ENCODE peak calls at places on chromosomes 4 and X, in four cellular contexts. E is HT-29; N is stimulated activated CD4-positive, alpha-beta T cell treated with anti-CD3 and anti-CD28 coated beads, TNF-alpha, amount 100 ng/mL, for 4 hours; I is A549. G is an unnamed sample.

GRCh38 chrX:38108364-38108763 is 102.0 kb downstream of the SYTL5 start:
- DNase-seq in E (no peak), N (no peak), I (no peak), G (no peak)

GRCh38 chr4:54556587-54556986 is 101.2 kb upstream of the KIT start:
- DNase-seq in N (no peak), E (no peak), I (no peak), G (no peak)

GRCh38 chrX:44873415-44874270 is 655 bp downstream of the KDM6A start:
- DNase-seq in I (peak), N (no peak), E (peak), G (peak)

GRCh38 chr4:15354790-15355418 is 72.9 kb upstream of the C1QTNF7 start:
- DNase-seq in I (no peak), N (no peak), E (no peak), G (no peak)

GRCh38 chr4:8343967-8344331 is 74.4 kb downstream of the HTRA3 start:
- DNase-seq in N (no peak), E (no peak), I (no peak), G (no peak)

GRCh38 chrX:9166566-9166909 is 132.6 kb upstream of the FAM9B start:
- DNase-seq in E (peak), N (no peak), I (peak), G (no peak)

GRCh38 chr4:22220965-22221364 is 272.4 kb upstream of the KCNIP4 start:
- DNase-seq in N (no peak), I (no peak), E (no peak), G (no peak)

GRCh38 chr4:53914313-53915016 is 149.9 kb downstream of the CHIC2 start:
- DNase-seq in E (no peak), I (peak), N (no peak), G (no peak)

GRCh38 chr4:78652282-78652876 is 100.8 kb downstream of the ANXA3 start:
- DNase-seq in N (no peak), I (no peak), E (no peak), G (peak)

GRCh38 chrX:19748898-19749680 is 138.3 kb downstream of the SH3KBP1 start:
- DNase-seq in N (no peak), I (no peak), E (no peak), G (no peak)

GRCh38 chr4:170198742-170199141 is 109.0 kb upstream of the AADAT start:
- DNase-seq in I (no peak), N (no peak), E (peak), G (no peak)

GRCh38 chr4:1400191-1400805 is 5.9 kb downstream of the NKX1-1 start:
- DNase-seq in I (no peak), N (no peak), E (no peak), G (no peak)

GRCh38 chrX:101347859-101348451 is 587 bp downstream of the TIMM8A start:
- DNase-seq in N (no peak), E (peak), I (peak), G (no peak)

GRCh38 chrX:130995351-130995967 is 62.7 kb upstream of the ARHGAP36 start:
- DNase-seq in E (no peak), N (no peak), I (no peak), G (no peak)